ENCODE peak calls at places on chromosomes 1 and 21, in seven cellular contexts. One of them, this sample, is unnamed. For H3K4me1, the result is how much of the 10 kb centered on the place peaks cover.

GRCh38 chr21:31732538-31732864 is 583 bp upstream of the SCAF4 start:
- DNase-seq in right cardiac atrium: no peak
- DNase-seq in CD8-positive, alpha-beta T cell: no peak
- DNase-seq in cardiac muscle cell: no peak
- DNase-seq in A549: no peak
- DNase-seq in colonic mucosa: no peak
- DNase-seq in transverse colon: no peak
- DNase-seq in this sample: peak

GRCh38 chr1:17573518-17574041 is 34.1 kb downstream of the ARHGEF10L start:
- DNase-seq in cardiac muscle cell: no peak
- DNase-seq in right cardiac atrium: peak
- DNase-seq in colonic mucosa: no peak
- DNase-seq in CD8-positive, alpha-beta T cell: no peak
- DNase-seq in transverse colon: no peak
- DNase-seq in A549: no peak
- DNase-seq in this sample: no peak

GRCh38 chr1:13461977-13462376 is 51.7 kb downstream of the PRAMEF20 start:
- DNase-seq in cardiac muscle cell: no peak
- DNase-seq in right cardiac atrium: no peak
- DNase-seq in transverse colon: no peak
- DNase-seq in A549: no peak
- DNase-seq in CD8-positive, alpha-beta T cell: no peak
- DNase-seq in colonic mucosa: no peak
- DNase-seq in this sample: no peak

GRCh38 chr1:43269627-43270375 is at the start of gene TMEM125:
- DNase-seq in A549: no peak
- DNase-seq in cardiac muscle cell: no peak
- DNase-seq in right cardiac atrium: no peak
- DNase-seq in colonic mucosa: peak
- DNase-seq in CD8-positive, alpha-beta T cell: no peak
- DNase-seq in transverse colon: peak
- DNase-seq in this sample: no peak

GRCh38 chr1:22030057-22030456 is 22.5 kb upstream of the CDC42 start:
- DNase-seq in transverse colon: no peak
- DNase-seq in CD8-positive, alpha-beta T cell: no peak
- DNase-seq in A549: no peak
- DNase-seq in cardiac muscle cell: no peak
- DNase-seq in colonic mucosa: no peak
- DNase-seq in right cardiac atrium: no peak
- DNase-seq in this sample: no peak

GRCh38 chr1:199089393-199090122 is 450.7 kb downstream of the PTPRC start:
- DNase-seq in transverse colon: no peak
- DNase-seq in CD8-positive, alpha-beta T cell: peak
- DNase-seq in colonic mucosa: no peak
- DNase-seq in right cardiac atrium: no peak
- DNase-seq in cardiac muscle cell: no peak
- DNase-seq in A549: no peak
- DNase-seq in this sample: no peak

GRCh38 chr1:42993631-42994121 is 35.0 kb upstream of the SLC2A1 start:
- DNase-seq in right cardiac atrium: no peak
- DNase-seq in colonic mucosa: no peak
- DNase-seq in transverse colon: no peak
- DNase-seq in cardiac muscle cell: no peak
- DNase-seq in A549: no peak
- DNase-seq in CD8-positive, alpha-beta T cell: no peak
- DNase-seq in this sample: no peak

GRCh38 chr1:173210273-173210672 is 3.1 kb upstream of the TNFSF4 start:
- DNase-seq in colonic mucosa: peak
- DNase-seq in A549: no peak
- DNase-seq in right cardiac atrium: no peak
- DNase-seq in transverse colon: no peak
- DNase-seq in cardiac muscle cell: no peak
- DNase-seq in CD8-positive, alpha-beta T cell: no peak
- DNase-seq in this sample: no peak

GRCh38 chr1:42017730-42018129 is 99.0 kb upstream of the HIVEP3 start:
- DNase-seq in right cardiac atrium: no peak
- DNase-seq in colonic mucosa: no peak
- DNase-seq in CD8-positive, alpha-beta T cell: no peak
- DNase-seq in cardiac muscle cell: no peak
- DNase-seq in transverse colon: no peak
- DNase-seq in A549: no peak
- DNase-seq in this sample: no peak

GRCh38 chr1:67987046-67987799 is 63.2 kb downstream of the DIRAS3 start:
- DNase-seq in cardiac muscle cell: no peak
- DNase-seq in CD8-positive, alpha-beta T cell: no peak
- DNase-seq in A549: peak
- DNase-seq in colonic mucosa: no peak
- DNase-seq in right cardiac atrium: no peak
- DNase-seq in transverse colon: no peak
- DNase-seq in this sample: peak

GRCh38 chr1:43981135-43981491 is 2.1 kb downstream of the B4GALT2 start:
- DNase-seq in transverse colon: peak
- DNase-seq in A549: no peak
- DNase-seq in right cardiac atrium: no peak
- DNase-seq in cardiac muscle cell: no peak
- DNase-seq in CD8-positive, alpha-beta T cell: no peak
- DNase-seq in colonic mucosa: peak
- DNase-seq in this sample: no peak

GRCh38 chr1:7434566-7434965 is 336.5 kb upstream of the VAMP3 start:
- DNase-seq in cardiac muscle cell: no peak
- DNase-seq in transverse colon: no peak
- DNase-seq in CD8-positive, alpha-beta T cell: no peak
- DNase-seq in colonic mucosa: no peak
- DNase-seq in right cardiac atrium: no peak
- DNase-seq in A549: no peak
- DNase-seq in this sample: no peak

GRCh38 chr1:220817907-220818306 is 31.2 kb downstream of the MTARC1 start:
- DNase-seq in colonic mucosa: no peak
- DNase-seq in transverse colon: no peak
- DNase-seq in A549: no peak
- DNase-seq in CD8-positive, alpha-beta T cell: no peak
- DNase-seq in right cardiac atrium: no peak
- DNase-seq in cardiac muscle cell: no peak
- DNase-seq in this sample: peak

GRCh38 chr1:184643661-184644060 is 111.0 kb downstream of the EDEM3 start:
- DNase-seq in cardiac muscle cell: no peak
- DNase-seq in right cardiac atrium: no peak
- DNase-seq in transverse colon: no peak
- DNase-seq in A549: no peak
- DNase-seq in CD8-positive, alpha-beta T cell: no peak
- DNase-seq in colonic mucosa: no peak
- DNase-seq in this sample: peak

GRCh38 chr1:175023043-175023921 is at the start of gene MRPS14:
- DNase-seq in right cardiac atrium: peak
- DNase-seq in colonic mucosa: peak
- DNase-seq in A549: peak
- DNase-seq in CD8-positive, alpha-beta T cell: peak
- DNase-seq in transverse colon: peak
- DNase-seq in cardiac muscle cell: peak
- DNase-seq in this sample: peak

GRCh38 chr1:35448344-35448801 is 108.8 kb downstream of the KIAA0319L start:
- DNase-seq in colonic mucosa: peak
- DNase-seq in A549: no peak
- DNase-seq in transverse colon: no peak
- DNase-seq in cardiac muscle cell: no peak
- DNase-seq in CD8-positive, alpha-beta T cell: no peak
- DNase-seq in right cardiac atrium: peak
- DNase-seq in this sample: peak

GRCh38 chr21:33433001-33433400 is 29.8 kb downstream of the IFNGR2 start:
- DNase-seq in right cardiac atrium: no peak
- DNase-seq in cardiac muscle cell: no peak
- DNase-seq in CD8-positive, alpha-beta T cell: no peak
- DNase-seq in colonic mucosa: no peak
- DNase-seq in transverse colon: no peak
- DNase-seq in A549: no peak
- DNase-seq in this sample: no peak

GRCh38 chr1:213387380-213388015 is 336.5 kb downstream of the RPS6KC1 start:
- DNase-seq in cardiac muscle cell: no peak
- DNase-seq in CD8-positive, alpha-beta T cell: no peak
- DNase-seq in right cardiac atrium: no peak
- DNase-seq in colonic mucosa: no peak
- DNase-seq in transverse colon: no peak
- DNase-seq in A549: no peak
- DNase-seq in this sample: no peak

GRCh38 chr1:201673093-201673492 is 134.2 kb downstream of the NAV1 start:
- DNase-seq in right cardiac atrium: no peak
- DNase-seq in transverse colon: no peak
- DNase-seq in CD8-positive, alpha-beta T cell: no peak
- DNase-seq in cardiac muscle cell: no peak
- DNase-seq in colonic mucosa: no peak
- DNase-seq in A549: no peak
- DNase-seq in this sample: no peak

GRCh38 chr1:119286587-119287181 is 81.9 kb upstream of the HAO2 start:
- DNase-seq in CD8-positive, alpha-beta T cell: no peak
- DNase-seq in right cardiac atrium: no peak
- DNase-seq in cardiac muscle cell: peak
- DNase-seq in transverse colon: peak
- DNase-seq in colonic mucosa: peak
- DNase-seq in A549: peak
- DNase-seq in this sample: peak

GRCh38 chr1:84947536-84948410 is 49.1 kb downstream of the MCOLN2 start:
- DNase-seq in colonic mucosa: no peak
- DNase-seq in CD8-positive, alpha-beta T cell: no peak
- DNase-seq in cardiac muscle cell: no peak
- DNase-seq in right cardiac atrium: no peak
- DNase-seq in A549: no peak
- DNase-seq in transverse colon: no peak
- DNase-seq in this sample: no peak

GRCh38 chr1:170030212-170030611 is 44.3 kb downstream of the KIFAP3 start:
- DNase-seq in transverse colon: no peak
- DNase-seq in right cardiac atrium: no peak
- DNase-seq in cardiac muscle cell: no peak
- DNase-seq in colonic mucosa: no peak
- DNase-seq in CD8-positive, alpha-beta T cell: no peak
- DNase-seq in A549: no peak
- DNase-seq in this sample: no peak
- H3K4me1 ChIP-seq in transverse colon: under half
- H3K4me1 ChIP-seq in right cardiac atrium: under half
- H3K4me1 ChIP-seq in cardiac muscle cell: under half
- H3K4me1 ChIP-seq in colonic mucosa: under half
- H3K4me1 ChIP-seq in CD8-positive, alpha-beta T cell: under half
- H3K4me1 ChIP-seq in A549: under half
- H3K4me1 ChIP-seq in this sample: under half

DNA sequence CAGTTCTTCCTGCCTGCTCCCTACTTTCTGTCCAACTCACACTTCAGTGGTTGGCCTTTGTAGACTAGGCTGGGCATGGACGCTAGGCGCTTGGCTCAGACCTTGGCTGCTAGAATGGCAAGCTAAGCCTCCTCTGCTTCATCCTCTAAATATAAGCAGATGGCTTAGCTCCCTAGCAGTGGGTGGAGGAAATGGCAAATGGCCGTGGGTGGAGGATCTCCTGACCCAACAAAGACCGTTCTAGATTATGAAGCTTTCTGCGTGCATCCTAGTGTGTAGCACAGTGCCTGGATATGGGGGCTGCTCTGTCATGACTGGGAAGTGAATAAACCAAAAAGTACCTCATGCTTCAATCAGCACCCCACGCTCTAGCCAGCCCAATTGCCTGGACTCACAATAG is 10.4 kb upstream of the ETV3L start:
- DNase-seq in A549: no peak
- DNase-seq in transverse colon: no peak
- DNase-seq in right cardiac atrium: no peak
- DNase-seq in CD8-positive, alpha-beta T cell: no peak
- DNase-seq in cardiac muscle cell: no peak
- DNase-seq in colonic mucosa: no peak
- DNase-seq in this sample: no peak
- H3K4me1 ChIP-seq in A549: under half
- H3K4me1 ChIP-seq in transverse colon: under half
- H3K4me1 ChIP-seq in right cardiac atrium: under half
- H3K4me1 ChIP-seq in CD8-positive, alpha-beta T cell: under half
- H3K4me1 ChIP-seq in cardiac muscle cell: under half
- H3K4me1 ChIP-seq in colonic mucosa: under half
- H3K4me1 ChIP-seq in this sample: under half

GRCh38 chr21:44962481-44962966 is 22.7 kb downstream of the SLX9 start:
- DNase-seq in CD8-positive, alpha-beta T cell: no peak
- DNase-seq in colonic mucosa: no peak
- DNase-seq in transverse colon: no peak
- DNase-seq in cardiac muscle cell: peak
- DNase-seq in A549: no peak
- DNase-seq in right cardiac atrium: peak
- DNase-seq in this sample: peak
- H3K4me1 ChIP-seq in CD8-positive, alpha-beta T cell: under half
- H3K4me1 ChIP-seq in colonic mucosa: under half
- H3K4me1 ChIP-seq in transverse colon: half or more
- H3K4me1 ChIP-seq in cardiac muscle cell: under half
- H3K4me1 ChIP-seq in A549: under half
- H3K4me1 ChIP-seq in right cardiac atrium: under half
- H3K4me1 ChIP-seq in this sample: under half

DNA sequence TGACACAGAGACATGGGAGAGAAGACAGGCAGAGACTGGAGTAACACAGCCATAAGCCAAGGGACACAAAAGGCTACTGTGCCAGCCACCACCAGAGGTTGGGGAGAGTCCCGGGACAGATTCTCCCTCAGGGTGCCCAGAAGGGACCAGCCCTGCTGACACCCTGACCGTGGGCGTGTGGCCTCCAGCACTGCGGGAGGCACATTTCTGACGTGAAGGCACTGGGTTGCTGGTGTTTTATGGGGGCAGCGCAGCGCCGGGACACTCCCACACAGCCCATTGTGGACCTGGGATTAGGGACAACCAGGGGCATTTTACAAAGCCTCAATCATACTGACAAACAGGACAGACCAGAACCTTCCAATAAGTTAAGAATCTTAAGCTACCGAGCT is 26.2 kb downstream of the PRDM15 start:
- DNase-seq in CD8-positive, alpha-beta T cell: no peak
- DNase-seq in colonic mucosa: no peak
- DNase-seq in cardiac muscle cell: no peak
- DNase-seq in transverse colon: no peak
- DNase-seq in A549: no peak
- DNase-seq in right cardiac atrium: no peak
- DNase-seq in this sample: no peak
- H3K4me1 ChIP-seq in CD8-positive, alpha-beta T cell: under half
- H3K4me1 ChIP-seq in colonic mucosa: under half
- H3K4me1 ChIP-seq in cardiac muscle cell: under half
- H3K4me1 ChIP-seq in transverse colon: under half
- H3K4me1 ChIP-seq in A549: under half
- H3K4me1 ChIP-seq in right cardiac atrium: under half
- H3K4me1 ChIP-seq in this sample: under half

GRCh38 chr1:19473119-19473518 is 12.2 kb downstream of the CAPZB start:
- DNase-seq in right cardiac atrium: no peak
- DNase-seq in CD8-positive, alpha-beta T cell: no peak
- DNase-seq in A549: no peak
- DNase-seq in colonic mucosa: no peak
- DNase-seq in cardiac muscle cell: no peak
- DNase-seq in transverse colon: no peak
- DNase-seq in this sample: no peak
- H3K4me1 ChIP-seq in right cardiac atrium: under half
- H3K4me1 ChIP-seq in CD8-positive, alpha-beta T cell: half or more
- H3K4me1 ChIP-seq in A549: under half
- H3K4me1 ChIP-seq in colonic mucosa: under half
- H3K4me1 ChIP-seq in cardiac muscle cell: under half
- H3K4me1 ChIP-seq in transverse colon: half or more
- H3K4me1 ChIP-seq in this sample: under half